ENCODE peak calls at places on chromosomes 5 and 9, in five cellular contexts. S is lower lobe of right lung, Z is PC-3, I is sigmoid colon, F is H9. D is an unnamed sample.

GRCh38 chr5:72171667-72172066 is 64.4 kb downstream of the MAP1B start:
- DNase-seq in S (no peak), I (no peak), F (no peak), Z (no peak), D (no peak)

GRCh38 chr9:135183538-135184153 is 96.2 kb downstream of the OLFM1 start:
- DNase-seq in I (no peak), F (no peak), S (no peak), Z (no peak), D (no peak)

GRCh38 chr5:175714686-175715085 is 56.8 kb downstream of the HRH2 start:
- DNase-seq in S (no peak), F (no peak), Z (no peak), I (peak), D (no peak)

GRCh38 chr5:73256462-73257260 is 83.7 kb downstream of the TMEM174 start:
- DNase-seq in Z (peak), S (no peak), I (no peak), F (no peak), D (no peak)

GRCh38 chr9:69093471-69094103 is 58.0 kb downstream of the FXN start:
- DNase-seq in F (no peak), S (no peak), Z (no peak), I (no peak), D (no peak)

GRCh38 chr9:95854386-95855015 is 21.0 kb upstream of the ERCC6L2 start:
- DNase-seq in Z (peak), S (no peak), F (no peak), I (no peak), D (no peak)

GRCh38 chr9:133742251-133742650 is 4.1 kb upstream of the SARDH start:
- DNase-seq in F (no peak), S (no peak), I (no peak), Z (no peak), D (no peak)

GRCh38 chr5:157265714-157266285 is at the start of gene CYFIP2:
- DNase-seq in I (peak), S (peak), F (peak), Z (peak), D (no peak)

GRCh38 chr9:121075251-121076036 is 689 bp downstream of the CNTRL start:
- DNase-seq in I (no peak), S (no peak), Z (peak), F (no peak), D (no peak)

GRCh38 chr5:150510460-150511263 is 2.7 kb downstream of the NDST1 start:
- DNase-seq in I (no peak), F (no peak), S (peak), Z (no peak), D (no peak)

GRCh38 chr5:115961413-115962238 is 649 bp upstream of the LVRN start:
- DNase-seq in I (no peak), F (peak), S (no peak), Z (no peak), D (no peak)

GRCh38 chr5:95856501-95856981 is 34.0 kb upstream of the GLRX start:
- DNase-seq in S (no peak), I (no peak), Z (no peak), F (no peak), D (no peak)

GRCh38 chr9:129725841-129726251 is 27.0 kb downstream of the PTGES start:
- DNase-seq in Z (no peak), F (no peak), S (no peak), I (no peak), D (no peak)

GRCh38 chr5:123203105-123203794 is 114.2 kb downstream of the PRDM6 start:
- DNase-seq in F (no peak), Z (no peak), S (no peak), I (no peak), D (no peak)

GRCh38 chr5:52989025-52989780 is at the start of gene ITGA2:
- DNase-seq in Z (peak), I (peak), S (peak), F (peak), D (peak)

GRCh38 chr5:14581891-14582796 is 552 bp downstream of the OTULINL start:
- DNase-seq in S (peak), I (peak), Z (peak), F (peak), D (no peak)

GRCh38 chr9:33263131-33263935 is 1.2 kb downstream of the BAG1 start:
- DNase-seq in S (no peak), I (no peak), F (no peak), Z (peak), D (no peak)

GRCh38 chr9:89478821-89479668 is 18.9 kb downstream of the SEMA4D start:
- DNase-seq in I (peak), F (no peak), S (no peak), Z (no peak), D (no peak)

GRCh38 chr5:167982-168660 is 23.2 kb upstream of the LRRC14B start:
- DNase-seq in S (no peak), F (peak), Z (peak), I (peak), D (peak)

GRCh38 chr5:153623906-153624765 is 133.7 kb downstream of the GRIA1 start:
- DNase-seq in S (no peak), Z (peak), F (peak), I (no peak), D (no peak)

GRCh38 chr5:18394154-18394804 is 760.0 kb downstream of the TAF11L14 start:
- DNase-seq in I (no peak), F (peak), S (peak), Z (peak), D (no peak)

GRCh38 chr5:138639326-138639725 is 64.1 kb upstream of the HSPA9 start:
- DNase-seq in I (no peak), S (no peak), Z (no peak), F (no peak), D (no peak)

DNA sequence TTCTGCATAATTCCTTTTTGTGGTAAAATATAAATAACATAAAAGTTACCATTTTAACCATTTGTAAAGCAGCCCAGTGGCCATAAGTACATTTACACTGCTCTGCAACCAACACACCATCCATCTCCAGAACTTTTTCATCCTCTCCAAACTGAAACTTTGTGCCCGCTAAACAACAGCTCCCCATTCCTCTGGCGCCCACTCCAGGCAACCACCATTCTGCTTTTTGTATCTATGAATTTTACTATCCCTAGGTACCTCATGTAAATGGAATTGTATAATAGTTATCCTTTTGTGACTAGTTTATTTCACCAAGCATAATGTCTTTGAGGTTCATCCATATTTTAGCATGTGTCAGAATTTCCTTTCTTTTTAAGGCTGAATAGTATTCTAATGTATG is 141.1 kb downstream of the DMXL1 start:
- DNase-seq in F (no peak), S (no peak), Z (no peak), I (no peak), D (no peak)
- TF ChIP-seq CTCF in F (peak), S (no peak), Z (no peak), I (no peak), D (no peak)

GRCh38 chr9:99821187-99822095 is at the start of gene NR4A3:
- DNase-seq in I (peak), S (peak), F (peak), Z (peak), D (peak)

GRCh38 chr9:99822096-99822595 is 461 bp downstream of the NR4A3 start:
- DNase-seq in I (no peak), Z (no peak), F (no peak), S (no peak), D (no peak)

GRCh38 chr9:99819123-99819483 is 2.6 kb upstream of the NR4A3 start:
- DNase-seq in S (no peak), F (no peak), Z (no peak), I (no peak), D (no peak)

GRCh38 chr9:99819484-99820329 is 2.0 kb upstream of the NR4A3 start:
- DNase-seq in I (peak), Z (peak), F (peak), S (peak), D (peak)

GRCh38 chr9:99820330-99821186 is 1.1 kb upstream of the NR4A3 start:
- DNase-seq in S (peak), Z (peak), F (no peak), I (peak), D (no peak)
- TF ChIP-seq CTCF in S (no peak), Z (no peak), F (no peak), I (no peak), D (no peak)

GRCh38 chr9:4228606-4229005 is 71.3 kb downstream of the GLIS3 start:
- DNase-seq in S (no peak), I (no peak), Z (peak), F (no peak), D (no peak)
- TF ChIP-seq CTCF in S (peak), I (peak), Z (peak), F (peak), D (peak)

GRCh38 chr5:135174315-135175096 is 140.5 kb upstream of the PITX1 start:
- DNase-seq in Z (no peak), S (no peak), F (peak), I (no peak), D (no peak)
- TF ChIP-seq CTCF in Z (no peak), S (no peak), F (peak), I (no peak), D (no peak)

DNA sequence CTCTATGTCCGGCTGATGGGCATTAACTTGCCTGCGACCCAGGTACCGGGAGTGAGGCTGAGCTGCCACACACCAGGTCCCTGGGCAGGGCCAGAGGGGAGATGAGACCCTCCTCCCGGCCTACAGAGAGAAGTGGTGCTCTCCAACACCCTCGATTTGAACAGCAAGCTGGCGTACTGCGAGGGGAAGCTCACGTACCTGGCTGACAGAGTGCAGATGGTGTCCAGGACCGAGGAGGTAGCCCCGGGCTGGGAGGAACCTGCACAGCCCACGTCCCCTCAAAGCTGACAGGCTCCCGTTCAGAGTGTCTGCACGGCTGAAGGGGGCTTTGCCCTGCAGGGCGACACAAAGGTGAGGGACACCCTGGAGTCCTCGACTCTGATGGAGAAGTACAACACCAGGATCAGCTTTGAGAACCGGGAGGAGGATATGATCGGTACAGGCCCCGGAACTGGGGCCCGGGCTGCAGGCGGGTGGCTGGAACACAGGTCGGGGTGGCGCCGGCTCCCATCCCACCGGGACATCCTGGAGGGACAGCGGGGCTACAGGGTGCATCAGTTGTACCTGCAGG is 1.0 kb upstream of the RABL6 start:
- DNase-seq in I (peak), Z (no peak), F (peak), S (no peak), D (peak)
- TF ChIP-seq CTCF in I (no peak), Z (no peak), F (no peak), S (no peak), D (no peak)

GRCh38 chr5:33939863-33940262 is 3.7 kb downstream of the RXFP3 start:
- DNase-seq in Z (peak), S (no peak), F (no peak), I (no peak), D (no peak)
- TF ChIP-seq CTCF in Z (no peak), S (no peak), F (no peak), I (no peak), D (no peak)

DNA sequence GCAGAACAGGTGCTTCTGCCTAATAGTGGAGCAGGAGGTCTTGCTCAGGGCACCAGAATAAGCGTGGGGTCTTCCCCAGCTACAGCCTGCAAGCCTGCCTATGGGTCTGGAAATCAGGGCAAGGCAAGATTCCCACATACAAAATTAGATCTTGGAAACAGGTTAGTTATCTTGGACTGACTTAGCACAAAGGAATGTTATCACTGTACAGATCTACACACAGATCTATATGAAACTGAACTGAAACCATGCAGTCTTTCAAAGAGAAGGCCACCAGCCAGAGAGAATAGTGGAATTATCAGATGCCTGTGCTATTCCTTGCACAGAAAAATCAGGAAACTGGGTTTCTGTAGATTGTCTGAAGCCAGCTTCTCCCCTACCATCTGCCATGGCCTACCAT is 585.7 kb downstream of the ACTL7B start:
- DNase-seq in Z (peak), S (no peak), I (no peak), F (no peak), D (no peak)
- TF ChIP-seq CTCF in Z (no peak), S (no peak), I (no peak), F (no peak), D (no peak)

GRCh38 chr5:96901384-96901783 is 25.1 kb downstream of the ERAP2 start:
- DNase-seq in F (peak), Z (no peak), S (no peak), I (no peak), D (no peak)
- TF ChIP-seq CTCF in F (peak), Z (peak), S (no peak), I (no peak), D (peak)

D was measured in chondrocyte.